ENCODE peak calls at places on chromosomes 11 and 22, in seven cellular contexts. One of them, this sample, is unnamed.

GRCh38 chr11:88709567-88709966 is 356.2 kb downstream of the GRM5 start:
- DNase-seq in NCI-H1417: no peak
- DNase-seq in NCI-H1105 treated with DMSO at 0.1 percent for 48 hours: no peak
- DNase-seq in head of caudate nucleus: peak
- DNase-seq in GM10248: no peak
- DNase-seq in iPS DF 19.7: no peak
- DNase-seq in activated T-cell treated with anti-CD3 and anti-CD28 coated beads, Interleukin-2, amount 50 U/mL, for 72 hours: no peak
- DNase-seq in this sample: no peak

GRCh38 chr11:11211888-11212287 is 141.2 kb downstream of the CSNK2A3 start:
- DNase-seq in NCI-H1417: no peak
- DNase-seq in NCI-H1105 treated with DMSO at 0.1 percent for 48 hours: peak
- DNase-seq in head of caudate nucleus: no peak
- DNase-seq in GM10248: no peak
- DNase-seq in iPS DF 19.7: no peak
- DNase-seq in activated T-cell treated with anti-CD3 and anti-CD28 coated beads, Interleukin-2, amount 50 U/mL, for 72 hours: no peak
- DNase-seq in this sample: no peak

GRCh38 chr11:110891411-110891810 is 179.2 kb upstream of the ARHGAP20 start:
- DNase-seq in NCI-H1417: no peak
- DNase-seq in NCI-H1105 treated with DMSO at 0.1 percent for 48 hours: no peak
- DNase-seq in head of caudate nucleus: no peak
- DNase-seq in GM10248: no peak
- DNase-seq in iPS DF 19.7: no peak
- DNase-seq in activated T-cell treated with anti-CD3 and anti-CD28 coated beads, Interleukin-2, amount 50 U/mL, for 72 hours: no peak
- DNase-seq in this sample: no peak

GRCh38 chr22:47795477-47796127 is 1033.2 kb downstream of the TBC1D22A start:
- DNase-seq in NCI-H1417: no peak
- DNase-seq in NCI-H1105 treated with DMSO at 0.1 percent for 48 hours: no peak
- DNase-seq in head of caudate nucleus: no peak
- DNase-seq in GM10248: no peak
- DNase-seq in iPS DF 19.7: no peak
- DNase-seq in activated T-cell treated with anti-CD3 and anti-CD28 coated beads, Interleukin-2, amount 50 U/mL, for 72 hours: no peak
- DNase-seq in this sample: no peak

GRCh38 chr11:109856958-109857357 is 236.2 kb upstream of the ZC3H12C start:
- DNase-seq in NCI-H1417: no peak
- DNase-seq in NCI-H1105 treated with DMSO at 0.1 percent for 48 hours: no peak
- DNase-seq in head of caudate nucleus: no peak
- DNase-seq in GM10248: no peak
- DNase-seq in iPS DF 19.7: no peak
- DNase-seq in activated T-cell treated with anti-CD3 and anti-CD28 coated beads, Interleukin-2, amount 50 U/mL, for 72 hours: no peak
- DNase-seq in this sample: no peak

GRCh38 chr11:109059402-109059801 is 362.6 kb upstream of the C11orf87 start:
- DNase-seq in NCI-H1417: no peak
- DNase-seq in NCI-H1105 treated with DMSO at 0.1 percent for 48 hours: no peak
- DNase-seq in head of caudate nucleus: no peak
- DNase-seq in GM10248: no peak
- DNase-seq in iPS DF 19.7: no peak
- DNase-seq in activated T-cell treated with anti-CD3 and anti-CD28 coated beads, Interleukin-2, amount 50 U/mL, for 72 hours: no peak
- DNase-seq in this sample: no peak

GRCh38 chr11:77124041-77124440 is 4.0 kb upstream of the MYO7A start:
- DNase-seq in NCI-H1417: no peak
- DNase-seq in NCI-H1105 treated with DMSO at 0.1 percent for 48 hours: no peak
- DNase-seq in head of caudate nucleus: no peak
- DNase-seq in GM10248: no peak
- DNase-seq in iPS DF 19.7: no peak
- DNase-seq in activated T-cell treated with anti-CD3 and anti-CD28 coated beads, Interleukin-2, amount 50 U/mL, for 72 hours: no peak
- DNase-seq in this sample: no peak

GRCh38 chr11:43547900-43548381 is 132.6 kb upstream of the HSD17B12 start:
- DNase-seq in NCI-H1417: no peak
- DNase-seq in NCI-H1105 treated with DMSO at 0.1 percent for 48 hours: no peak
- DNase-seq in head of caudate nucleus: peak
- DNase-seq in GM10248: no peak
- DNase-seq in iPS DF 19.7: no peak
- DNase-seq in activated T-cell treated with anti-CD3 and anti-CD28 coated beads, Interleukin-2, amount 50 U/mL, for 72 hours: no peak
- DNase-seq in this sample: no peak

GRCh38 chr11:92979176-92979575 is 9.7 kb downstream of the MTNR1B start:
- DNase-seq in NCI-H1417: no peak
- DNase-seq in NCI-H1105 treated with DMSO at 0.1 percent for 48 hours: no peak
- DNase-seq in head of caudate nucleus: no peak
- DNase-seq in GM10248: no peak
- DNase-seq in iPS DF 19.7: no peak
- DNase-seq in activated T-cell treated with anti-CD3 and anti-CD28 coated beads, Interleukin-2, amount 50 U/mL, for 72 hours: no peak
- DNase-seq in this sample: no peak

GRCh38 chr11:14585438-14585837 is 58.2 kb upstream of the PDE3B start:
- DNase-seq in NCI-H1417: no peak
- DNase-seq in NCI-H1105 treated with DMSO at 0.1 percent for 48 hours: no peak
- DNase-seq in head of caudate nucleus: no peak
- DNase-seq in GM10248: no peak
- DNase-seq in iPS DF 19.7: no peak
- DNase-seq in activated T-cell treated with anti-CD3 and anti-CD28 coated beads, Interleukin-2, amount 50 U/mL, for 72 hours: no peak
- DNase-seq in this sample: no peak

GRCh38 chr11:108824601-108825000 is 159.7 kb downstream of the DDX10 start:
- DNase-seq in NCI-H1417: no peak
- DNase-seq in NCI-H1105 treated with DMSO at 0.1 percent for 48 hours: no peak
- DNase-seq in head of caudate nucleus: no peak
- DNase-seq in GM10248: no peak
- DNase-seq in iPS DF 19.7: no peak
- DNase-seq in activated T-cell treated with anti-CD3 and anti-CD28 coated beads, Interleukin-2, amount 50 U/mL, for 72 hours: no peak
- DNase-seq in this sample: no peak